ENCODE peak calls at places on chromosome 11, in four cellular contexts. One of them, this sample, is unnamed.

GRCh38 chr11:27305751-27306150 is 57.3 kb downstream of the CCDC34 start:
- DNase-seq in aorta: no peak
- DNase-seq in stomach: no peak
- DNase-seq in CD4-positive, alpha-beta memory T cell: no peak
- DNase-seq in this sample: no peak

GRCh38 chr11:57432714-57433163 is 5.8 kb upstream of the SLC43A3 start:
- DNase-seq in stomach: no peak
- DNase-seq in aorta: no peak
- DNase-seq in CD4-positive, alpha-beta memory T cell: no peak
- DNase-seq in this sample: no peak

GRCh38 chr11:116376054-116376453 is 396.7 kb downstream of the BUD13 start:
- DNase-seq in stomach: no peak
- DNase-seq in aorta: no peak
- DNase-seq in CD4-positive, alpha-beta memory T cell: no peak
- DNase-seq in this sample: no peak

GRCh38 chr11:99822846-99823565 is 802.3 kb downstream of the CNTN5 start:
- DNase-seq in CD4-positive, alpha-beta memory T cell: no peak
- DNase-seq in stomach: no peak
- DNase-seq in aorta: no peak
- DNase-seq in this sample: no peak

GRCh38 chr11:17807034-17807433 is 72.5 kb downstream of the KCNC1 start:
- DNase-seq in CD4-positive, alpha-beta memory T cell: no peak
- DNase-seq in stomach: no peak
- DNase-seq in aorta: no peak
- DNase-seq in this sample: no peak

GRCh38 chr11:32148824-32149223 is 58.0 kb downstream of the RCN1 start:
- DNase-seq in CD4-positive, alpha-beta memory T cell: no peak
- DNase-seq in aorta: no peak
- DNase-seq in stomach: no peak
- DNase-seq in this sample: no peak

GRCh38 chr11:131671764-131672163 is 301.3 kb downstream of the NTM start:
- DNase-seq in CD4-positive, alpha-beta memory T cell: no peak
- DNase-seq in aorta: no peak
- DNase-seq in stomach: no peak
- DNase-seq in this sample: no peak

GRCh38 chr11:131776211-131776610 is 405.8 kb downstream of the NTM start:
- DNase-seq in stomach: no peak
- DNase-seq in aorta: no peak
- DNase-seq in CD4-positive, alpha-beta memory T cell: no peak
- DNase-seq in this sample: no peak

GRCh38 chr11:59776210-59777066 is 21.3 kb downstream of the STX3 start:
- DNase-seq in CD4-positive, alpha-beta memory T cell: no peak
- DNase-seq in aorta: no peak
- DNase-seq in stomach: no peak
- DNase-seq in this sample: no peak

GRCh38 chr11:9762531-9762930 is 98.7 kb downstream of the SWAP70 start:
- DNase-seq in stomach: no peak
- DNase-seq in aorta: no peak
- DNase-seq in CD4-positive, alpha-beta memory T cell: no peak
- DNase-seq in this sample: no peak

GRCh38 chr11:64343740-64344133 is 3.7 kb downstream of the CCDC88B start:
- DNase-seq in aorta: no peak
- DNase-seq in stomach: peak; percentile 44
- DNase-seq in CD4-positive, alpha-beta memory T cell: no peak
- DNase-seq in this sample: no peak

GRCh38 chr11:1829039-1829820 is 5.6 kb upstream of the SYT8 start:
- DNase-seq in CD4-positive, alpha-beta memory T cell: no peak
- DNase-seq in stomach: no peak
- DNase-seq in aorta: peak; percentile 79
- DNase-seq in this sample: no peak

GRCh38 chr11:94883878-94884277 is 89.5 kb downstream of the CWC15 start:
- DNase-seq in CD4-positive, alpha-beta memory T cell: no peak
- DNase-seq in stomach: no peak
- DNase-seq in aorta: no peak
- DNase-seq in this sample: no peak

GRCh38 chr11:9112075-9112474 is 20.7 kb upstream of the SCUBE2 start:
- DNase-seq in aorta: no peak
- DNase-seq in stomach: no peak
- DNase-seq in CD4-positive, alpha-beta memory T cell: no peak
- DNase-seq in this sample: no peak

GRCh38 chr11:115220881-115221280 is 283.3 kb downstream of the CADM1 start:
- DNase-seq in aorta: no peak
- DNase-seq in CD4-positive, alpha-beta memory T cell: no peak
- DNase-seq in stomach: no peak
- DNase-seq in this sample: no peak

GRCh38 chr11:70733327-70734325 is 335.3 kb downstream of the CTTN start:
- DNase-seq in aorta: peak; percentile 46
- DNase-seq in stomach: no peak
- DNase-seq in CD4-positive, alpha-beta memory T cell: no peak
- DNase-seq in this sample: no peak

GRCh38 chr11:13955971-13956421 is 6.5 kb upstream of the SPON1 start:
- DNase-seq in stomach: peak; percentile 66
- DNase-seq in CD4-positive, alpha-beta memory T cell: peak; percentile 65
- DNase-seq in aorta: peak; percentile 73
- DNase-seq in this sample: peak; percentile 51

GRCh38 chr11:128692750-128693578 is 908 bp upstream of the FLI1 start:
- DNase-seq in aorta: peak; percentile 88
- DNase-seq in stomach: no peak
- DNase-seq in CD4-positive, alpha-beta memory T cell: peak; percentile 31
- DNase-seq in this sample: peak; percentile 50

GRCh38 chr11:22832315-22833041 is 2.9 kb upstream of the SVIP start:
- DNase-seq in CD4-positive, alpha-beta memory T cell: no peak
- DNase-seq in stomach: no peak
- DNase-seq in aorta: no peak
- DNase-seq in this sample: no peak

GRCh38 chr11:62923634-62924411 is 2.7 kb upstream of the CHRM1 start:
- DNase-seq in CD4-positive, alpha-beta memory T cell: peak; percentile 51
- DNase-seq in aorta: no peak
- DNase-seq in stomach: no peak
- DNase-seq in this sample: peak; percentile 18

GRCh38 chr11:130476200-130476921 is 27.9 kb downstream of the ADAMTS15 start:
- DNase-seq in aorta: no peak
- DNase-seq in CD4-positive, alpha-beta memory T cell: no peak
- DNase-seq in stomach: no peak
- DNase-seq in this sample: peak; percentile 20

GRCh38 chr11:95739108-95739507 is 50.5 kb downstream of the FAM76B start:
- DNase-seq in stomach: no peak
- DNase-seq in aorta: no peak
- DNase-seq in CD4-positive, alpha-beta memory T cell: no peak
- DNase-seq in this sample: no peak

GRCh38 chr11:82521427-82521826 is 212.2 kb downstream of the FAM181B start:
- DNase-seq in aorta: no peak
- DNase-seq in CD4-positive, alpha-beta memory T cell: no peak
- DNase-seq in stomach: no peak
- DNase-seq in this sample: no peak

GRCh38 chr11:129747161-129747560 is 68.5 kb upstream of the TMEM45B start:
- DNase-seq in stomach: no peak
- DNase-seq in CD4-positive, alpha-beta memory T cell: no peak
- DNase-seq in aorta: no peak
- DNase-seq in this sample: no peak

GRCh38 chr11:113991718-113992458 is 17.0 kb downstream of the HTR3A start:
- DNase-seq in CD4-positive, alpha-beta memory T cell: no peak
- DNase-seq in stomach: no peak
- DNase-seq in aorta: peak; percentile 15
- DNase-seq in this sample: no peak

GRCh38 chr11:11580831-11581492 is 40.8 kb downstream of the GALNT18 start:
- DNase-seq in stomach: no peak
- DNase-seq in CD4-positive, alpha-beta memory T cell: no peak
- DNase-seq in aorta: no peak
- DNase-seq in this sample: no peak

GRCh38 chr11:94142308-94143277 is 14.0 kb downstream of the PANX1 start:
- DNase-seq in aorta: no peak
- DNase-seq in stomach: no peak
- DNase-seq in CD4-positive, alpha-beta memory T cell: no peak
- DNase-seq in this sample: no peak

GRCh38 chr11:20530942-20531703 is 68.3 kb upstream of the SLC6A5 start:
- DNase-seq in aorta: no peak
- DNase-seq in stomach: no peak
- DNase-seq in CD4-positive, alpha-beta memory T cell: no peak
- DNase-seq in this sample: no peak

GRCh38 chr11:57427692-57428082 is 766 bp upstream of the SLC43A3 start:
- DNase-seq in CD4-positive, alpha-beta memory T cell: no peak
- DNase-seq in aorta: peak; percentile 85
- DNase-seq in stomach: peak; percentile 41
- DNase-seq in this sample: peak; percentile 83

GRCh38 chr11:8265681-8266241 is 2.1 kb upstream of the LMO1 start:
- DNase-seq in aorta: peak; percentile 58
- DNase-seq in stomach: no peak
- DNase-seq in CD4-positive, alpha-beta memory T cell: no peak
- DNase-seq in this sample: no peak

GRCh38 chr11:9895016-9895415 is 231.1 kb downstream of the SWAP70 start:
- DNase-seq in aorta: no peak
- DNase-seq in CD4-positive, alpha-beta memory T cell: no peak
- DNase-seq in stomach: no peak
- DNase-seq in this sample: no peak

GRCh38 chr11:12179019-12179418 is 68.6 kb downstream of the MICAL2 start:
- DNase-seq in stomach: peak; percentile 79
- DNase-seq in CD4-positive, alpha-beta memory T cell: no peak
- DNase-seq in aorta: no peak
- DNase-seq in this sample: no peak

GRCh38 chr11:88016392-88017020 is 158.7 kb downstream of the RAB38 start:
- DNase-seq in aorta: no peak
- DNase-seq in stomach: peak; percentile 74
- DNase-seq in CD4-positive, alpha-beta memory T cell: peak; percentile 61
- DNase-seq in this sample: peak; percentile 42

GRCh38 chr11:84563356-84563755 is 1063.8 kb downstream of the DLG2 start:
- DNase-seq in stomach: no peak
- DNase-seq in aorta: no peak
- DNase-seq in CD4-positive, alpha-beta memory T cell: no peak
- DNase-seq in this sample: no peak

GRCh38 chr11:124086447-124086846 is 28.8 kb upstream of the VWA5A start:
- DNase-seq in aorta: no peak
- DNase-seq in stomach: no peak
- DNase-seq in CD4-positive, alpha-beta memory T cell: no peak
- DNase-seq in this sample: no peak

GRCh38 chr11:3010521-3011275 is 18.6 kb upstream of the NAP1L4 start:
- DNase-seq in aorta: peak; percentile 65
- DNase-seq in CD4-positive, alpha-beta memory T cell: no peak
- DNase-seq in stomach: no peak
- DNase-seq in this sample: no peak
- H3K27ac ChIP-seq in aorta: no peak overlapping the region
- H3K27ac ChIP-seq in CD4-positive, alpha-beta memory T cell: no peak overlapping the region
- H3K27ac ChIP-seq in stomach: no peak overlapping the region
- H3K27ac ChIP-seq in this sample: no peak overlapping the region

GRCh38 chr11:69637956-69638871 is 2.7 kb upstream of the CCND1 start:
- DNase-seq in stomach: peak; percentile 77
- DNase-seq in CD4-positive, alpha-beta memory T cell: no peak
- DNase-seq in aorta: peak; percentile 83
- DNase-seq in this sample: peak; percentile 53
- H3K27ac ChIP-seq in stomach: peak overlapping the region; percentile 73
- H3K27ac ChIP-seq in CD4-positive, alpha-beta memory T cell: no peak overlapping the region
- H3K27ac ChIP-seq in aorta: peak overlapping the region; percentile 13
- H3K27ac ChIP-seq in this sample: peak overlapping the region; percentile 7

GRCh38 chr11:76835030-76835429 is 25.7 kb upstream of the ACER3 start:
- DNase-seq in stomach: no peak
- DNase-seq in aorta: no peak
- DNase-seq in CD4-positive, alpha-beta memory T cell: no peak
- DNase-seq in this sample: no peak

GRCh38 chr11:76837696-76838421 is 22.9 kb upstream of the ACER3 start:
- DNase-seq in aorta: no peak
- DNase-seq in CD4-positive, alpha-beta memory T cell: no peak
- DNase-seq in stomach: no peak
- DNase-seq in this sample: no peak

GRCh38 chr11:76835928-76836612 is 24.6 kb upstream of the ACER3 start:
- DNase-seq in stomach: peak; percentile 83
- DNase-seq in aorta: no peak
- DNase-seq in CD4-positive, alpha-beta memory T cell: no peak
- DNase-seq in this sample: no peak

GRCh38 chr11:76838422-76839068 is 22.2 kb upstream of the ACER3 start:
- DNase-seq in CD4-positive, alpha-beta memory T cell: no peak
- DNase-seq in aorta: no peak
- DNase-seq in stomach: no peak
- DNase-seq in this sample: no peak

GRCh38 chr11:76836613-76837291 is 24.0 kb upstream of the ACER3 start:
- DNase-seq in CD4-positive, alpha-beta memory T cell: no peak
- DNase-seq in aorta: no peak
- DNase-seq in stomach: peak; percentile 48
- DNase-seq in this sample: no peak
- H3K27ac ChIP-seq in CD4-positive, alpha-beta memory T cell: no peak overlapping the region
- H3K27ac ChIP-seq in aorta: no peak overlapping the region
- H3K27ac ChIP-seq in stomach: peak overlapping the region; percentile 61
- H3K27ac ChIP-seq in this sample: peak overlapping the region; percentile 7

GRCh38 chr11:121416909-121417567 is 35.1 kb upstream of the SORL1 start:
- DNase-seq in aorta: peak; percentile 90
- DNase-seq in CD4-positive, alpha-beta memory T cell: peak; percentile 64
- DNase-seq in stomach: peak; percentile 92
- DNase-seq in this sample: peak; percentile 82

GRCh38 chr11:121419839-121420238 is 32.3 kb upstream of the SORL1 start:
- DNase-seq in aorta: no peak
- DNase-seq in stomach: no peak
- DNase-seq in CD4-positive, alpha-beta memory T cell: no peak
- DNase-seq in this sample: no peak

GRCh38 chr11:121417607-121418006 is 34.5 kb upstream of the SORL1 start:
- DNase-seq in CD4-positive, alpha-beta memory T cell: no peak
- DNase-seq in aorta: no peak
- DNase-seq in stomach: no peak
- DNase-seq in this sample: no peak

GRCh38 chr11:121420398-121420797 is 31.7 kb upstream of the SORL1 start:
- DNase-seq in CD4-positive, alpha-beta memory T cell: no peak
- DNase-seq in stomach: no peak
- DNase-seq in aorta: no peak
- DNase-seq in this sample: no peak

DNA sequence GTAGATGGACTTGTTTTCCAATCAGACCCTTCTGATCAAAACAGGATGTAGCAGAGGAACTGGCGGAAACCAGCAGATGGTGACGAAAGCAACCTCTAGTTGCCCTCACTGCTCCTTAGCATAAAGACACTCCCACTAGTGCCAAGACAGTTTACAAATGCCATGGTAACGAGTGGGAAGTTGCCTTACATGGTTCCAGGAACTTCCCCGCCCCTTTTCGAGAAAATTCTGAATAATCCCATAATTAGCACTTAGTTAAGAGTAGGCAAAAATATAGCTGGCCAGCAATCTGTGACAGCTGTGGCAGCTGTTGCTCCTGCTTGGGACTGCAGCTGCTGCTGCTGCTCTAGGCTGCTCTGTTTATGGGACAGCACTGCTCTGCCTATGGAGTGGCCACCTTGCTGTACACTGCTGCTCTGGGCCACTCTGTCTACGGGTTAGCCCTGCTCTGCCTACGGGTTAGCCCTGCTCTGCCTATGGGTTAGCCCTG is 33.4 kb upstream of the SORL1 start:
- DNase-seq in stomach: no peak
- DNase-seq in CD4-positive, alpha-beta memory T cell: peak; percentile 87
- DNase-seq in aorta: no peak
- DNase-seq in this sample: peak; percentile 24
- H3K27ac ChIP-seq in stomach: peak overlapping the region; percentile 85
- H3K27ac ChIP-seq in CD4-positive, alpha-beta memory T cell: peak overlapping the region; percentile 48
- H3K27ac ChIP-seq in aorta: no peak overlapping the region
- H3K27ac ChIP-seq in this sample: no peak overlapping the region

GRCh38 chr11:3824714-3825472 is 15.9 kb downstream of the RHOG start:
- DNase-seq in aorta: peak; percentile 85
- DNase-seq in stomach: peak; percentile 66
- DNase-seq in CD4-positive, alpha-beta memory T cell: peak; percentile 78
- DNase-seq in this sample: peak; percentile 60
- H3K27ac ChIP-seq in aorta: no peak overlapping the region
- H3K27ac ChIP-seq in stomach: no peak overlapping the region
- H3K27ac ChIP-seq in CD4-positive, alpha-beta memory T cell: peak overlapping the region; percentile 22
- H3K27ac ChIP-seq in this sample: no peak overlapping the region

GRCh38 chr11:34236572-34236971 is 121.2 kb downstream of the ABTB2 start:
- DNase-seq in stomach: no peak
- DNase-seq in CD4-positive, alpha-beta memory T cell: no peak
- DNase-seq in aorta: no peak
- DNase-seq in this sample: no peak
- H3K27ac ChIP-seq in stomach: no peak overlapping the region
- H3K27ac ChIP-seq in CD4-positive, alpha-beta memory T cell: no peak overlapping the region
- H3K27ac ChIP-seq in aorta: no peak overlapping the region
- H3K27ac ChIP-seq in this sample: no peak overlapping the region

This sample was measured in heart left ventricle.